ENCODE peak calls at places on chromosome 15, in four cellular contexts. One of them, this sample, is unnamed.

GRCh38 chr15:51077565-51078153 is 17.0 kb downstream of the TNFAIP8L3 start:
- DNase-seq in H1: peak
- DNase-seq in SK-N-SH: no peak
- DNase-seq in K562: peak
- DNase-seq in this sample: peak

GRCh38 chr15:70358011-70358819 is 260.5 kb upstream of the TLE3 start:
- DNase-seq in SK-N-SH: no peak
- DNase-seq in K562: no peak
- DNase-seq in H1: no peak
- DNase-seq in this sample: no peak

GRCh38 chr15:37134244-37134643 is 33.9 kb upstream of the MEIS2 start:
- DNase-seq in H1: no peak
- DNase-seq in SK-N-SH: no peak
- DNase-seq in K562: no peak
- DNase-seq in this sample: no peak

GRCh38 chr15:77225088-77225487 is 154.2 kb upstream of the TSPAN3 start:
- DNase-seq in K562: no peak
- DNase-seq in SK-N-SH: no peak
- DNase-seq in H1: no peak
- DNase-seq in this sample: no peak

GRCh38 chr15:39687965-39688364 is 94.7 kb downstream of the FSIP1 start:
- DNase-seq in SK-N-SH: no peak
- DNase-seq in H1: no peak
- DNase-seq in K562: no peak
- DNase-seq in this sample: no peak

GRCh38 chr15:38474155-38474757 is 20.3 kb downstream of the FAM98B start:
- DNase-seq in H1: no peak
- DNase-seq in SK-N-SH: peak
- DNase-seq in K562: peak
- DNase-seq in this sample: no peak

GRCh38 chr15:69904296-69904560 is 193.5 kb downstream of the TLE3 start:
- DNase-seq in H1: no peak
- DNase-seq in K562: no peak
- DNase-seq in SK-N-SH: peak
- DNase-seq in this sample: no peak

GRCh38 chr15:66292261-66293084 is 895 bp upstream of the DIS3L start:
- DNase-seq in H1: no peak
- DNase-seq in SK-N-SH: no peak
- DNase-seq in K562: peak
- DNase-seq in this sample: no peak

GRCh38 chr15:69853572-69853971 is 244.1 kb downstream of the TLE3 start:
- DNase-seq in SK-N-SH: no peak
- DNase-seq in K562: no peak
- DNase-seq in H1: no peak
- DNase-seq in this sample: no peak

GRCh38 chr15:69666921-69667811 is 214.5 kb downstream of the RPLP1 start:
- DNase-seq in SK-N-SH: no peak
- DNase-seq in K562: no peak
- DNase-seq in H1: no peak
- DNase-seq in this sample: no peak

GRCh38 chr15:92714071-92714456 is 58.5 kb upstream of the FAM174B start:
- DNase-seq in H1: no peak
- DNase-seq in K562: no peak
- DNase-seq in SK-N-SH: peak
- DNase-seq in this sample: peak

GRCh38 chr15:79635149-79635771 is 203.1 kb downstream of the MINAR1 start:
- DNase-seq in H1: no peak
- DNase-seq in SK-N-SH: no peak
- DNase-seq in K562: no peak
- DNase-seq in this sample: no peak

GRCh38 chr15:79632457-79632856 is 200.3 kb downstream of the MINAR1 start:
- DNase-seq in H1: no peak
- DNase-seq in SK-N-SH: no peak
- DNase-seq in K562: no peak
- DNase-seq in this sample: no peak

GRCh38 chr15:79640206-79640605 is 208.1 kb downstream of the MINAR1 start:
- DNase-seq in SK-N-SH: no peak
- DNase-seq in H1: no peak
- DNase-seq in K562: no peak
- DNase-seq in this sample: no peak

GRCh38 chr15:79641841-79642240 is 209.7 kb downstream of the MINAR1 start:
- DNase-seq in SK-N-SH: no peak
- DNase-seq in H1: no peak
- DNase-seq in K562: no peak
- DNase-seq in this sample: no peak

DNA sequence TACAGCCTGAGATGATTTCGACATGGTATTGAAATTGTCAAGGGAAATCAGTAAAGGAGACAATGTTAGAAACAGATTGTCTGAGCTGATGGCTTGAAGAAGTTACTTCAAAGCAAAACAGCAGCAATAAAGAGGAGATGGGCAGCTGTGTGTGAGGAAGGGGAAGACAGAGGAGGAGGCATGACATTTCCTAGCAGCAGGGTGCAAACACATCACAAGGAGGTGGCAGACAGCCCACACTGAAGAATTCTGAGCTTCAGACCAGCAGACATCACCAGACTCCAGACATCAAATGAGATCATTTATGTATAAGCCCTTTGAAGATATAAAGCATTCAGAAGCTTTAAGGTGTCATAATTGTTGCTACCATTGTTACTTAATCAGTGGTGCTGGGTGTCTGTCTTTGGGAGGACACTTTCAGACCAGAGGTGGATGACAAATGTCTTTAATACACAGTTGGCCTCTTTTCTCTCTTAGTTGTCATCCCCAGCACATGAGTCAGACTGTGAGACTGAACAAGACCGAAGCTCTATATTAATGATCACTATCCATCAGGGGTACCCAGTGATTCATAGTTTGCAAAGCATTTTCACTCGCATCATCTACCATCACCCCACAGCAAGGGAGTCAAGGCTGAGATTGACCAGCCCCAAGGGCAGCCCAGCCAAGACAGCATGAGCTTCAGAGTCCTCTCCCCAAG is 203.9 kb downstream of the MINAR1 start:
- DNase-seq in K562: no peak
- DNase-seq in H1: no peak
- DNase-seq in SK-N-SH: no peak
- DNase-seq in this sample: no peak
- TF ChIP-seq TEAD4 in K562: no peak
- TF ChIP-seq TEAD4 in H1: no peak
- TF ChIP-seq TEAD4 in SK-N-SH: no peak
- TF ChIP-seq TEAD4 in this sample: no peak

DNA sequence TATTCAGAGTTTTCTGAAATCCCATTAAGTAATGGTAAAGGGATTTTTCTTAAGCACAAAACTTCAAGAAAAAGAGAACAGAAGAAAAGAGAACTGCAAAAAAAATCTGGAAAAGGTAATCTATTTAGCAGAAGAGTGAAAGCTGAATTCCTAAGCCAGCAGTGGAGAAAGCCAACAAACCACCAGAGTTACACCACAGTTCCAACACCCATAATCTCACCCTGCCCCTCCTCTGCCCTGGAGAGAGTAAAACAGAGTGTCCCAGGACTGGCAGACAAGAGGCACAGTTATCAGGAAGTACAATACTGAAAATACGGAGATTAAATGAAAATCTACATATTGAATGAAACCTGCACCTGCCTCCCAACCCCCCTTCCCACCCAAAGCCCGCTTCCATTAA is 29.4 kb downstream of the TP53BP1 start:
- DNase-seq in K562: no peak
- DNase-seq in SK-N-SH: no peak
- DNase-seq in H1: no peak
- DNase-seq in this sample: no peak
- TF ChIP-seq TEAD4 in K562: no peak
- TF ChIP-seq TEAD4 in SK-N-SH: no peak
- TF ChIP-seq TEAD4 in H1: no peak
- TF ChIP-seq TEAD4 in this sample: no peak

GRCh38 chr15:52378746-52379394 is 83.3 kb upstream of the MYO5C start:
- DNase-seq in K562: no peak
- DNase-seq in SK-N-SH: no peak
- DNase-seq in H1: no peak
- DNase-seq in this sample: no peak

GRCh38 chr15:52382647-52383046 is 87.0 kb upstream of the MYO5C start:
- DNase-seq in SK-N-SH: no peak
- DNase-seq in H1: no peak
- DNase-seq in K562: no peak
- DNase-seq in this sample: no peak

GRCh38 chr15:52383100-52383588 is 87.5 kb upstream of the MYO5C start:
- DNase-seq in SK-N-SH: no peak
- DNase-seq in H1: no peak
- DNase-seq in K562: no peak
- DNase-seq in this sample: no peak

DNA sequence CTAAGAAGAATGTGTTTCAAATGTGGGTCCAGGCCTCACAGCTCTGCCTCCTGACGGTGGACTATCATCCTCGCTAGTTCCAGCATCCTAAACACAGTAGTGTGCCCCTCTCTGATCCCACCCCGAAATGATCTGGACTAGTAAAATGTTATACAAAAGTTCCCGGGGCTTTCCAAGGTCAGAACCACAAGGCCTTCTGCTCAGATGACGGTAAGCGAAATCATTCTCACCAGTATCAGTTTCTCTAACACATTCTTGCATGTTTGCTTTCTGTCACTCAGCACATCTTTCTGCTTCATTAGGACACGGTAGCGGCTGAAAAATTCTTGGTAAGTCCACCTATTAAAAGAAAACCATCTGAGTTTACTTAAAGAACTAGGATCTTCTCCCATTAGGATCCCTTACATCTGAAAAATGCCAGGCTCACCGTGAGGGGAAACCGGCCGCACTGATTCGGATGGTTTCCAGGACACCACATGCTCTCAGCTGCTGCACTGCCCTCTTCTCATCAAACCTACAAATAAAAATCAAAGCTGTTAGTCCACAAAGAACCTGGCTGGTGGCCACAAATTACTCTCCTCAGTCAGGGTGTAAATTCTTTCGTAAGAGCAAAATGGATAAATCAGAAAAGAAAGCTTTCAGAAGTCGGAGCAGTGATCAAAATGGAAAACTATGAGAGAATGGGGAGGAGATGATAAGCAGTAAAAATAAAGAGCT is 83.9 kb upstream of the MYO5C start:
- DNase-seq in SK-N-SH: no peak
- DNase-seq in K562: no peak
- DNase-seq in H1: no peak
- DNase-seq in this sample: no peak
- TF ChIP-seq TEAD4 in SK-N-SH: no peak
- TF ChIP-seq TEAD4 in K562: no peak
- TF ChIP-seq TEAD4 in H1: no peak
- TF ChIP-seq TEAD4 in this sample: no peak

DNA sequence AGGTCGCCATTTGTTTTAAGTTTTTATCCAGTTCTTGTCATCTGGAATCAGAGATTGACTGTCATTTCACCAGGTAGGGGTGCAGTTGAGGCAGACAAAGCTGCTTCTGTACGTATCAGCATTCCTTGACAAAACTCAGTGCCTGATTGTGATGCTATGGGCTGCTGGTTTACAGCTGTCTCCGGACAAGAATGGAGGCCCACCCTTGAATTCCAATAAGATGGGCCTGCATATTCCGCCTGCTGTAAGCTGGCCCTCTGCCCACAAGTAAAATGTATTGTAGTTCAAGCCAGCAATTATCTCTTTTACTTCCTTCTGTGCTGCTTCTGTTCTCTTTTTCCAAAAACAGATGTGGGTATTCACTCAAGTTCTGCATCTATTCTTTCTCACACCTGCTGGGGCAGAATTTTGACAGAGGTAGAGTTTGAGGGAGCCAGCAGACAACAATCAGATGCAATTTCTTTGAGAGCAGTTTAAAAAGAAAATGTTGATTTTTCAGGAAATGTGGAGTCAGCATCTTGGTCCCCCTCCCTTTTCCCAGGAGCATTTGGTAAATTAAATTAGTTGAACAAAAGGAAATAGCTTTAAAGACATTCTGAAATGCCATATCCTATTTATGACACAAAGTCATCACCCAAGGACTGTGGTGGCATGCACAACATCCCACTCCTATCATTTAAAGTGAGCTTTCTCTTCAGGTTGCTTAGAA is 53.5 kb downstream of the IQCH start:
- DNase-seq in H1: no peak
- DNase-seq in SK-N-SH: peak
- DNase-seq in K562: no peak
- DNase-seq in this sample: no peak
- TF ChIP-seq TEAD4 in H1: no peak
- TF ChIP-seq TEAD4 in SK-N-SH: no peak
- TF ChIP-seq TEAD4 in K562: no peak
- TF ChIP-seq TEAD4 in this sample: no peak